ENCODE peak calls at places on chromosomes 11 and 22, in five cellular contexts. C is IMR-90, N is mesenchymal stem cell, M is trophoblast cell, T is H1. O is an unnamed sample.
A peak's percentile ranks its signal among the peaks of the same experiment; 100 is the strongest.

GRCh38 chr11:46686886-46687810 is 13.3 kb downstream of the ARHGAP1 start:
- DNase-seq in C (peak; percentile 91), M (peak; percentile 79), N (no peak), T (no peak), O (no peak)

GRCh38 chr11:18011633-18012313 is 1.1 kb downstream of the SERGEF start:
- DNase-seq in T (no peak), N (no peak), C (no peak), M (no peak), O (no peak)

GRCh38 chr11:126338346-126339055 is 17.0 kb upstream of the ST3GAL4 start:
- DNase-seq in T (no peak), C (no peak), N (no peak), M (no peak), O (no peak)

GRCh38 chr11:130451261-130452019 is 3.0 kb downstream of the ADAMTS15 start:
- DNase-seq in T (no peak), C (peak; percentile 74), N (peak; percentile 33), M (no peak), O (no peak)

GRCh38 chr11:11798586-11799438 is 43.0 kb upstream of the USP47 start:
- DNase-seq in C (peak; percentile 78), N (peak; percentile 79), M (peak; percentile 93), T (no peak), O (peak; percentile 68)

GRCh38 chr22:30582788-30583575 is 8.5 kb upstream of the GAL3ST1 start:
- DNase-seq in N (no peak), C (no peak), T (no peak), M (no peak), O (no peak)

GRCh38 chr11:2995091-2995561 is 3.0 kb upstream of the NAP1L4 start:
- DNase-seq in M (no peak), N (no peak), T (no peak), C (no peak), O (no peak)

GRCh38 chr22:30309981-30310672 is 16.6 kb downstream of the TBC1D10A start:
- DNase-seq in T (no peak), C (peak; percentile 72), M (peak; percentile 89), N (peak; percentile 89), O (no peak)

GRCh38 chr22:27252282-27253049 is 549.1 kb downstream of the MN1 start:
- DNase-seq in N (peak; percentile 88), T (no peak), M (peak; percentile 90), C (peak; percentile 78), O (no peak)

GRCh38 chr11:71153005-71153395 is 99.4 kb downstream of the SHANK2 start:
- DNase-seq in M (peak; percentile 43), C (peak; percentile 31), N (peak; percentile 71), T (no peak), O (no peak)

GRCh38 chr11:79026803-79027445 is 413.9 kb downstream of the TENM4 start:
- DNase-seq in M (no peak), N (no peak), C (peak; percentile 51), T (no peak), O (no peak)

GRCh38 chr11:114386545-114386944 is 13.8 kb downstream of the C11orf71 start:
- DNase-seq in N (no peak), T (no peak), C (no peak), M (no peak), O (no peak)

GRCh38 chr22:43148581-43148980 is 2.8 kb upstream of the TSPO start:
- DNase-seq in C (no peak), M (no peak), T (no peak), N (no peak), O (no peak)

GRCh38 chr22:41380993-41381328 is 781 bp upstream of the TEF start:
- DNase-seq in N (peak; percentile 95), C (peak; percentile 94), M (peak; percentile 58), T (no peak), O (no peak)

GRCh38 chr11:13297917-13298356 is 20.3 kb downstream of the BMAL1 start:
- DNase-seq in M (no peak), N (peak; percentile 7), C (no peak), T (no peak), O (no peak)

GRCh38 chr11:12723410-12724297 is 49.4 kb downstream of the TEAD1 start:
- DNase-seq in C (peak; percentile 45), N (peak; percentile 63), M (peak; percentile 97), T (no peak), O (no peak)

GRCh38 chr11:15523576-15523975 is 408.9 kb downstream of the INSC start:
- DNase-seq in M (no peak), T (no peak), C (no peak), N (no peak), O (no peak)

GRCh38 chr11:113159967-113160621 is 154.3 kb upstream of the TTC12 start:
- DNase-seq in M (no peak), N (no peak), T (no peak), C (no peak), O (no peak)

GRCh38 chr11:471468-472145 is 21.5 kb downstream of the PTDSS2 start:
- DNase-seq in M (no peak), N (no peak), T (no peak), C (no peak), O (no peak)

GRCh38 chr11:17369685-17370243 is 18.2 kb downstream of the NCR3LG1 start:
- DNase-seq in T (no peak), M (no peak), N (no peak), C (no peak), O (no peak)

GRCh38 chr11:109946322-109946846 is 146.8 kb upstream of the ZC3H12C start:
- DNase-seq in T (peak; percentile 66), C (peak; percentile 97), M (peak; percentile 97), N (peak; percentile 97), O (peak; percentile 75)
- H3K4me3 ChIP-seq in T (no peak overlapping the region), C (peak overlapping the region; percentile 32), M (no peak overlapping the region), N (peak overlapping the region; percentile 63), O (peak overlapping the region; percentile 8)

DNA sequence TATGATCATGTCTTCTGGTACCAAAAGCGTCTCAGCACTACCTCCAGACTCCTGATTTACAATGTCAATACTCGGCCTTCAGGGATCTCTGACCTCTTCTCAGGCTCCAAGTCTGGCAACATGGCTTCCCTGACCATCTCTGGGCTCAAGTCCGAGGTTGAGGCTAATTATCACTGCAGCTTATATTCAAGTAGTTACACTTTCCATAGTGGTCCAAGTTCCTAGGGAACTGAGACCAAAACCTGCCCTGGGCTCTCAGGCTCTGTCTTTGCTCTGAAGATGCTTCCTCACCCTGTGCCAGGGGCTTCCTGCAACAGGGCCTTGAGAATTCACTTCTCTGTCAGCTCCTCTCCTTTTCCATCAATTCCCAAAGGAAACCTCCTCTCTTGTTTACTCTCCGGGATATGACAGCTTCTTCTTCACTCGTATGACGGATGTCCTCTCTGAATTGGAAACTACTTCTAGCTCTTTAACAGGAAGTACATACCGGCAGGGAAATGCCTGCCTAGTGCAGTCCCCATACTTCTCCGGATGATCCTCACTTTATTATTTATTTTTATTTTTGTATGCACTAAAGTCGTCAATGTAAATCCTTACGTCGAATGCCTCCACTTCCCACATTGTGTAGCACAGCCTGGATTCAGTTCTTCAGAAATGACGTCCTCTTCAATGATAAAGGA is 29.6 kb upstream of the PRAME start:
- DNase-seq in N (no peak), M (no peak), C (no peak), T (no peak), O (no peak)
- H3K27me3 ChIP-seq in N (peaks cover 63% of the 10 kb centered on the region), M (peaks cover 2% of the 10 kb centered on the region), C (peaks cover 12% of the 10 kb centered on the region), T (peaks cover 50% of the 10 kb centered on the region), O (no peaks in the 10 kb centered on the region)

DNA sequence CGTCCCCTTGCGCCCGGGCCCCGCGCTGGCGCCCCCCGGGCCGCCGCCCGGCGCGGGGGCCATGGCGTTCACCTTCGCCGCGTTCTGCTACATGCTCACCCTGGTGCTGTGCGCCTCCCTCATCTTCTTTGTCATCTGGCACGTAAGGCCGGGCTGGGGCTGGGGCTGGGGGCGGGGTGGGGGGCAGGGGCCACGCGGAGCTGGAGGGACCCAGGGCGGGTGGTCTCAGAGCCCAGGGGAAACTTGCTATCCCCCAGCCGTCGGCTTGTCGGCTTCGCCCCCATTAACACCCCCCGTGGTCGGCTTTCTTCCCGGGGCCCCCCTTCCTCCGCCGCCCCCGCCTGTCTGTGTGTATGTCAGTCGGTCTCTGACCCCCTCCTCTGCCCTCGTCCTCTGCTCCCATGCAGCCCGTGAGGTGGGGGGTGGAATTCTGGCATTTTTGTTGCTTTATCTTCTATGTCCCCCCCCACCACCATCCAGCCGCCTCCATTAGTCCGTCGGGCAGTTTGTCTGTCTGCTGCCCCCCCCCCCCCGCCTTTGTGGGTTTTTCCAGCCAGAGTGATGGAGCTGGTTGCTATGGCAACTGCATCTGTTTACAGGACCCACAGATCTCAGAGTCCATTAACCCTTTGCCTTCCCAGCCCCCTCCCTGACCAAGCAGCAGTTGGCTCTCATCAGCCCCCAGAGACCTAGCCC is 569 bp downstream of the CNIH2 start:
- DNase-seq in N (peak; percentile 52), T (no peak), M (peak; percentile 21), C (no peak), O (no peak)
- H3K14ac ChIP-seq in N (no peak overlapping the region), T (no peak overlapping the region), M (no peak overlapping the region), C (no peak overlapping the region), O (no peak overlapping the region)

GRCh38 chr22:37187552-37187890 is 526 bp downstream of the C1QTNF6 start:
- DNase-seq in M (peak; percentile 57), T (no peak), N (peak; percentile 78), C (peak; percentile 37), O (no peak)

GRCh38 chr22:37190262-37190780 is 2.3 kb upstream of the C1QTNF6 start:
- DNase-seq in N (peak; percentile 22), M (no peak), C (no peak), T (no peak), O (no peak)

GRCh38 chr22:37187891-37188761 is at the start of gene C1QTNF6:
- DNase-seq in N (peak; percentile 75), C (peak; percentile 35), M (peak; percentile 87), T (no peak), O (peak; percentile 64)

GRCh38 chr22:37186997-37187522 is 987 bp downstream of the C1QTNF6 start:
- DNase-seq in N (peak; percentile 67), M (peak; percentile 53), T (no peak), C (peak; percentile 9), O (no peak)

DNA sequence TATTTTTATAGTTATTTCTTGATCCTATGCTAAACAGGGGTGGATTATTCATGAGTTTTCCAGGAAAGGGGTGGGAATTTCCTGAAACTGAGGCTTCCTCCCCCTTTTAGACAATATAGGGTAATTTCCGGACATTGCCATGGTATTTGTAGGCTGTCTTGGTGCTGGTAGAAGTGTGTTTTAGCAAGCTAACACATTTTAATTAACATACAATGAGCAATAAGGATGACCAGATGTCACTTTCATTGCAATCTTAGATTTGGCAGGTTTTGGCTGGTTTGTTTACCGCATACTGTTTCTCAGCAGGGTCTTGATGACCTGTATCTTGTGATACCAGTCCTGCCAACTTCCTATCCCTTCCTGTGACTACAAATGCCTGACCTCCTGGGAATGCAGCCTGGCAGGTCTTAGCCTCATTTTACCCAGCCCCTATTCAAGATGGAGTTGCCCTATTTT is 992 bp upstream of the C1QTNF6 start:
- DNase-seq in T (no peak), M (peak; percentile 93), N (peak; percentile 51), C (no peak), O (no peak)
- H3K4me3 ChIP-seq in T (no peak overlapping the region), M (no peak overlapping the region), N (peak overlapping the region; percentile 85), C (no peak overlapping the region), O (peak overlapping the region; percentile 89)

O was measured in neuronal stem cell.